ENCODE peak calls at places on chromosomes 1 and 21, in five cellular contexts. Z is PC-3, M is fibroblast of lung, D is HFFc6, P is kidney epithelial cell. R is an unnamed sample.

GRCh38 chr1:59057801-59058200 is 239.1 kb upstream of the FGGY start:
- DNase-seq in P (no peak), Z (no peak), D (no peak), M (peak), R (no peak)

GRCh38 chr1:76511226-76511625 is 356.1 kb upstream of the ST6GALNAC5 start:
- DNase-seq in P (no peak), D (no peak), Z (no peak), M (no peak), R (no peak)

GRCh38 chr1:173161510-173162221 is 45.5 kb downstream of the TNFSF4 start:
- DNase-seq in P (peak), D (peak), Z (peak), M (peak), R (peak)

GRCh38 chr1:35539824-35540261 is 17.4 kb downstream of the KIAA0319L start:
- DNase-seq in Z (no peak), P (no peak), M (peak), D (peak), R (no peak)

GRCh38 chr1:21910528-21911204 is 26.4 kb downstream of the HSPG2 start:
- DNase-seq in Z (no peak), D (no peak), M (no peak), P (no peak), R (no peak)

GRCh38 chr1:235864965-235865525 is 1.7 kb downstream of the LYST start:
- DNase-seq in Z (no peak), M (no peak), D (no peak), P (no peak), R (no peak)

GRCh38 chr21:43277481-43278351 is 108.9 kb downstream of the CRYAA start:
- DNase-seq in Z (no peak), P (no peak), M (no peak), D (no peak), R (no peak)

GRCh38 chr1:30322859-30323257 is 400.5 kb downstream of the MATN1 start:
- DNase-seq in M (no peak), P (no peak), Z (no peak), D (no peak), R (no peak)

GRCh38 chr1:220680085-220680687 is 10.0 kb upstream of the C1orf115 start:
- DNase-seq in M (peak), D (peak), P (peak), Z (peak), R (no peak)

R was measured in trophoblast cell.